ENCODE peak calls at places on chromosomes 3 and 15, in five cellular contexts. Q is NCI-H460; N is stimulated activated CD4-positive, alpha-beta T cell treated with anti-CD3 and anti-CD28 coated beads, Interleukin-1b, Interleukin-23, amount 100 ng/mL, for 24 hours; D is activated naive CD4-positive, alpha-beta T cell; M is left colon. A is an unnamed sample.

GRCh38 chr3:40186508-40186907 is 123.0 kb upstream of the EIF1B start:
- DNase-seq in Q (no peak), N (no peak), D (no peak), M (no peak), A (no peak)

GRCh38 chr3:137852511-137852910 is 88.4 kb downstream of the SOX14 start:
- DNase-seq in Q (no peak), N (no peak), D (no peak), M (no peak), A (no peak)

GRCh38 chr15:77985931-77986480 is 91.5 kb downstream of the TBC1D2B start:
- DNase-seq in Q (no peak), N (no peak), D (no peak), M (no peak), A (no peak)

GRCh38 chr3:138726966-138727365 is 107.8 kb downstream of the PIK3CB start:
- DNase-seq in Q (no peak), N (no peak), D (no peak), M (no peak), A (no peak)

GRCh38 chr3:29275309-29275708 is 5.6 kb upstream of the RBMS3 start:
- DNase-seq in Q (no peak), N (no peak), D (no peak), M (peak; percentile 59), A (no peak)

GRCh38 chr3:57512174-57512573 is 32.0 kb downstream of the DNAH12 start:
- DNase-seq in Q (no peak), N (no peak), D (no peak), M (no peak), A (no peak)

GRCh38 chr3:24829011-24829581 is 334.4 kb upstream of the THRB start:
- DNase-seq in Q (peak; percentile 29), N (no peak), D (no peak), M (no peak), A (no peak)

GRCh38 chr15:88218557-88219214 is 37.9 kb downstream of the NTRK3 start:
- DNase-seq in Q (no peak), N (no peak), D (no peak), M (no peak), A (no peak)

GRCh38 chr15:75921732-75922703 is 18.3 kb downstream of the FBXO22 start:
- DNase-seq in Q (no peak), N (no peak), D (no peak), M (peak; percentile 67), A (peak; percentile 30)

GRCh38 chr15:101808201-101808600 is 3.8 kb upstream of the OR4F15 start:
- DNase-seq in Q (no peak), N (no peak), D (no peak), M (no peak), A (no peak)

GRCh38 chr3:64612916-64613526 is 74.8 kb downstream of the ADAMTS9 start:
- DNase-seq in Q (no peak), N (no peak), D (no peak), M (no peak), A (no peak)

GRCh38 chr3:56119575-56120349 is 348.5 kb downstream of the ERC2 start:
- DNase-seq in Q (no peak), N (no peak), D (no peak), M (no peak), A (peak; percentile 96)

GRCh38 chr3:113354307-113354706 is 87.0 kb downstream of the CFAP44 start:
- DNase-seq in Q (peak; percentile 5), N (no peak), D (no peak), M (no peak), A (no peak)

GRCh38 chr3:69058180-69058946 is 6.2 kb upstream of the TMF1 start:
- DNase-seq in Q (no peak), N (no peak), D (no peak), M (no peak), A (peak; percentile 81)

GRCh38 chr15:86231864-86232801 is 152.5 kb downstream of the AGBL1 start:
- DNase-seq in Q (no peak), N (no peak), D (no peak), M (no peak), A (peak; percentile 20)

GRCh38 chr3:39154323-39155021 is 1.1 kb upstream of the CSRNP1 start:
- DNase-seq in Q (no peak), N (no peak), D (no peak), M (peak; percentile 62), A (no peak)

GRCh38 chr15:68997050-68997449 is 17.4 kb upstream of the NOX5 start:
- DNase-seq in Q (no peak), N (no peak), D (no peak), M (no peak), A (no peak)

GRCh38 chr3:8888296-8888915 is 74.9 kb downstream of the RAD18 start:
- DNase-seq in Q (no peak), N (no peak), D (no peak), M (no peak), A (no peak)

GRCh38 chr3:4687167-4687566 is 194.0 kb downstream of the ITPR1 start:
- DNase-seq in Q (peak; percentile 21), N (no peak), D (no peak), M (no peak), A (no peak)

GRCh38 chr3:116067275-116067674 is 378.0 kb downstream of the LSAMP start:
- DNase-seq in Q (no peak), N (no peak), D (no peak), M (no peak), A (no peak)

GRCh38 chr3:9340450-9341009 is 22.3 kb upstream of the THUMPD3 start:
- DNase-seq in Q (no peak), N (no peak), D (no peak), M (no peak), A (no peak)

GRCh38 chr15:99076109-99076508 is 28.8 kb upstream of the SYNM start:
- DNase-seq in Q (no peak), N (no peak), D (no peak), M (no peak), A (no peak)

GRCh38 chr3:98058244-98058960 is 23.3 kb upstream of the GABRR3 start:
- DNase-seq in Q (no peak), N (no peak), D (no peak), M (no peak), A (peak; percentile 72)

GRCh38 chr3:38723569-38724391 is 74.3 kb upstream of the SCN5A start:
- DNase-seq in Q (no peak), N (no peak), D (no peak), M (no peak), A (peak; percentile 32)

GRCh38 chr3:56704706-56705105 is 21.6 kb upstream of the TASOR start:
- DNase-seq in Q (no peak), N (no peak), D (no peak), M (no peak), A (peak; percentile 42)

GRCh38 chr3:100154171-100154570 is 39.9 kb upstream of the FILIP1L start:
- DNase-seq in Q (no peak), N (no peak), D (no peak), M (no peak), A (no peak)

GRCh38 chr15:85934691-85935090 is 140.0 kb upstream of the KLHL25 start:
- DNase-seq in Q (no peak), N (no peak), D (no peak), M (no peak), A (no peak)

GRCh38 chr3:186930143-186930638 is at the start of gene ST6GAL1:
- DNase-seq in Q (peak; percentile 25), N (peak; percentile 33), D (peak; percentile 32), M (peak; percentile 82), A (peak; percentile 58)

GRCh38 chr15:101127503-101128076 is 124.3 kb downstream of the CHSY1 start:
- DNase-seq in Q (no peak), N (no peak), D (peak; percentile 5), M (peak; percentile 52), A (peak; percentile 94)

GRCh38 chr3:47536967-47537366 is 23.5 kb upstream of the ELP6 start:
- DNase-seq in Q (no peak), N (no peak), D (no peak), M (no peak), A (no peak)

GRCh38 chr3:11077466-11077865 is 76.8 kb upstream of the HRH1 start:
- DNase-seq in Q (no peak), N (no peak), D (no peak), M (no peak), A (peak; percentile 98)

GRCh38 chr3:194632983-194633348 is 253 bp downstream of the TMEM44 start:
- DNase-seq in Q (no peak), N (no peak), D (no peak), M (no peak), A (no peak)

GRCh38 chr3:43753743-43754142 is 63.0 kb downstream of the ABHD5 start:
- DNase-seq in Q (no peak), N (no peak), D (no peak), M (no peak), A (no peak)